ENCODE peak calls at places on chromosome 9, in five cellular contexts. N, Y, U, S and L are unnamed samples.

GRCh38 chr9:112868461-112868860 is 22.2 kb downstream of the SLC46A2 start:
- DNase-seq in N (no peak), Y (no peak), U (no peak), S (no peak), L (no peak)

GRCh38 chr9:136022731-136023400 is 61.7 kb upstream of the UBAC1 start:
- DNase-seq in N (no peak), Y (no peak), U (no peak), S (no peak), L (no peak)

GRCh38 chr9:87500491-87500890 is 2.8 kb downstream of the DAPK1 start:
- DNase-seq in N (no peak), Y (no peak), U (no peak), S (no peak), L (no peak)

GRCh38 chr9:83167126-83167525 is 104.2 kb upstream of the RASEF start:
- DNase-seq in N (no peak), Y (no peak), U (no peak), S (peak; percentile 50), L (no peak)

GRCh38 chr9:21579209-21579608 is 97.1 kb upstream of the IFNE start:
- DNase-seq in N (peak; percentile 48), Y (peak; percentile 28), U (no peak), S (no peak), L (no peak)

GRCh38 chr9:94952553-94953373 is 226.3 kb downstream of the AOPEP start:
- DNase-seq in N (peak; percentile 35), Y (no peak), U (no peak), S (peak; percentile 84), L (no peak)

GRCh38 chr9:104851521-104851920 is 76.4 kb downstream of the ABCA1 start:
- DNase-seq in N (no peak), Y (no peak), U (no peak), S (no peak), L (no peak)

GRCh38 chr9:16030513-16031185 is 477.8 kb downstream of the CCDC171 start:
- DNase-seq in N (peak; percentile 93), Y (peak; percentile 88), U (no peak), S (no peak), L (no peak)

GRCh38 chr9:110125207-110125751 is 82.7 kb downstream of the C9orf152 start:
- DNase-seq in N (peak; percentile 96), Y (peak; percentile 99), U (no peak), S (peak; percentile 97), L (peak; percentile 91)

GRCh38 chr9:107471562-107471961 is 18.0 kb downstream of the KLF4 start:
- DNase-seq in N (peak; percentile 39), Y (no peak), U (no peak), S (no peak), L (no peak)

GRCh38 chr9:11319477-11320060 is 706.8 kb upstream of the PTPRD start:
- DNase-seq in N (peak; percentile 6), Y (no peak), U (no peak), S (no peak), L (no peak)

GRCh38 chr9:134307674-134308638 is 18.3 kb upstream of the RXRA start:
- DNase-seq in N (no peak), Y (no peak), U (no peak), S (no peak), L (peak; percentile 4)

GRCh38 chr9:106420511-106420944 is 442.4 kb upstream of the ZNF462 start:
- DNase-seq in N (no peak), Y (peak; percentile 53), U (no peak), S (no peak), L (no peak)

GRCh38 chr9:113564804-113565237 is 101.3 kb downstream of the RGS3 start:
- DNase-seq in N (peak; percentile 34), Y (peak; percentile 67), U (peak; percentile 44), S (peak; percentile 88), L (peak; percentile 58)

GRCh38 chr9:98971168-98971914 is 27.6 kb downstream of the COL15A1 start:
- DNase-seq in N (peak; percentile 69), Y (peak; percentile 78), U (peak; percentile 37), S (no peak), L (no peak)

GRCh38 chr9:129270205-129270604 is 92.1 kb upstream of the IER5L start:
- DNase-seq in N (no peak), Y (no peak), U (no peak), S (no peak), L (no peak)

GRCh38 chr9:79664375-79664825 is 92.6 kb downstream of the TLE4 start:
- DNase-seq in N (peak; percentile 24), Y (no peak), U (no peak), S (no peak), L (no peak)

GRCh38 chr9:91362212-91362611 is 494 bp upstream of the AUH start:
- DNase-seq in N (no peak), Y (no peak), U (no peak), S (no peak), L (no peak)

GRCh38 chr9:95985656-95986055 is 110.2 kb downstream of the ERCC6L2 start:
- DNase-seq in N (no peak), Y (no peak), U (no peak), S (no peak), L (no peak)

GRCh38 chr9:91395553-91396470 is 27.8 kb downstream of the NFIL3 start:
- DNase-seq in N (peak; percentile 93), Y (peak; percentile 89), U (no peak), S (no peak), L (no peak)

GRCh38 chr9:107137495-107138202 is 145.4 kb upstream of the RAD23B start:
- DNase-seq in N (peak; percentile 62), Y (peak; percentile 54), U (no peak), S (no peak), L (no peak)

GRCh38 chr9:757246-757881 is 84.1 kb upstream of the DMRT1 start:
- DNase-seq in N (peak; percentile 75), Y (peak; percentile 75), U (no peak), S (peak; percentile 32), L (no peak)

GRCh38 chr9:115135786-115136185 is 17.8 kb upstream of the TNC start:
- DNase-seq in N (peak; percentile 73), Y (peak; percentile 75), U (no peak), S (no peak), L (no peak)

GRCh38 chr9:124479947-124480620 is 27.1 kb downstream of the NR5A1 start:
- DNase-seq in N (no peak), Y (no peak), U (no peak), S (no peak), L (no peak)

GRCh38 chr9:138022121-138022741 is 144.6 kb downstream of the CACNA1B start:
- DNase-seq in N (no peak), Y (no peak), U (no peak), S (peak; percentile 67), L (no peak)

GRCh38 chr9:131252120-131252519 is 24.2 kb downstream of the FAM78A start:
- DNase-seq in N (no peak), Y (no peak), U (no peak), S (no peak), L (no peak)
- H3K4me3 ChIP-seq in N (no peak overlapping the region), Y (no peak overlapping the region), U (no peak overlapping the region), S (no peak overlapping the region), L (no peak overlapping the region)

GRCh38 chr9:120791161-120791560 is 2.1 kb downstream of the FBXW2 start:
- DNase-seq in N (peak; percentile 14), Y (no peak), U (no peak), S (no peak), L (no peak)
- H3K4me3 ChIP-seq in N (no peak overlapping the region), Y (no peak overlapping the region), U (no peak overlapping the region), S (no peak overlapping the region), L (no peak overlapping the region)

GRCh38 chr9:122463828-122464632 is 13.7 kb downstream of the OR1J1 start:
- DNase-seq in N (peak; percentile 19), Y (no peak), U (no peak), S (no peak), L (no peak)
- H3K4me3 ChIP-seq in N (peak overlapping the region; percentile 32), Y (no peak overlapping the region), U (no peak overlapping the region), S (no peak overlapping the region), L (peak overlapping the region; percentile 30)

GRCh38 chr9:101495810-101496209 is 37.8 kb upstream of the RNF20 start:
- DNase-seq in N (peak; percentile 36), Y (peak; percentile 52), U (no peak), S (no peak), L (no peak)

GRCh38 chr9:101504188-101504587 is 29.5 kb upstream of the RNF20 start:
- DNase-seq in N (no peak), Y (no peak), U (no peak), S (no peak), L (no peak)

DNA sequence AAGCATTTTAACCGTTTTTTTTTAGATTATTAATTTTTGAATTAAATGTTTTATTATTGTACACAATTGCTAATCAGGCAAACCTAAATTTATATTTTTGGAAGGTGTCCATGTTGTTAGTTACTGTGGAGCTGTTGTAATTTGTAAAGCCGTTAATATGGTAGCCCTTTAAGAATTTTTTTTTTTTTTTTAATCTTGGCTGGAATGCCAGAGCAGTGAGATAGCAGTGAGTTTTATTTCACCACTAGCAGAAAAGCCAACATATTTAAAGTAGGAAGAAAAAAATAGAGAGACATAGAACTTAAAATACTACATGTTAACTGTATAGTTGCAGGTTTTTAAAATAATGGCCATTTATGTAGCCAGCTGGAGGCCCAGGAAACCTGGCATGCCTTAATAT is 35.3 kb upstream of the RNF20 start:
- DNase-seq in N (no peak), Y (no peak), U (no peak), S (no peak), L (no peak)
- H3K4me3 ChIP-seq in N (no peak overlapping the region), Y (no peak overlapping the region), U (no peak overlapping the region), S (no peak overlapping the region), L (no peak overlapping the region)

DNA sequence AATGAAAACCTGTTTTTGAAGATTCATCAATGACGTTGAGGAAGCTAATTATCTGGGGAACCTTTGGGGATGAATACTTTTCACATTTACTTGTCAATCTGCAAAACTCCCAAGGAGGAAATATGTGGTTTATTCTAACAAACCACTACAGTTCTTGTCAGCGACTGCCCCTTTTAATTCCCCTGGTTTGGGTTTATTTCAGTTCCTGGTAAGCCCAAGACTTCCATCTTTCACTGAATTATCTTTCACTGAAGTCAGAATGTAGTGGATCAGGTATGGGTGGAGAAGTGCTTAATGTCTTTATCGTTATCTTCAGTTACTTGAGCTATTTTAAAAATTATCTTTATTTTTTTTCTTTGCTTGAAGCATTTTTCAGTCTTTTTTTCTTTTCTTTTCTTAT is 40.2 kb downstream of the TLR4 start:
- DNase-seq in N (no peak), Y (no peak), U (no peak), S (no peak), L (no peak)
- H3K4me3 ChIP-seq in N (no peak overlapping the region), Y (no peak overlapping the region), U (peak overlapping the region; percentile 62), S (no peak overlapping the region), L (no peak overlapping the region)

GRCh38 chr9:89439571-89439970 is 58.3 kb downstream of the SEMA4D start:
- DNase-seq in N (no peak), Y (no peak), U (no peak), S (no peak), L (no peak)

GRCh38 chr9:89440046-89440445 is 57.9 kb downstream of the SEMA4D start:
- DNase-seq in N (no peak), Y (no peak), U (no peak), S (no peak), L (no peak)

GRCh38 chr9:89441655-89441970 is 56.3 kb downstream of the SEMA4D start:
- DNase-seq in N (no peak), Y (no peak), U (no peak), S (no peak), L (no peak)

GRCh38 chr9:89440951-89441654 is 56.8 kb downstream of the SEMA4D start:
- DNase-seq in N (no peak), Y (no peak), U (no peak), S (peak; percentile 58), L (peak; percentile 35)

GRCh38 chr9:89440548-89440947 is 57.4 kb downstream of the SEMA4D start:
- DNase-seq in N (no peak), Y (no peak), U (no peak), S (peak; percentile 35), L (no peak)
- H3K4me3 ChIP-seq in N (no peak overlapping the region), Y (no peak overlapping the region), U (no peak overlapping the region), S (no peak overlapping the region), L (no peak overlapping the region)

GRCh38 chr9:116153765-116154333 is at the start of gene PAPPA:
- DNase-seq in N (no peak), Y (no peak), U (no peak), S (no peak), L (no peak)
- H3K4me3 ChIP-seq in N (peak within 1 kb of the TSS; percentile 88), Y (peak within 1 kb of the TSS; percentile 79), U (peak within 1 kb of the TSS; percentile 31), S (peak within 1 kb of the TSS; percentile 11), L (peak within 1 kb of the TSS; percentile 23)